ENCODE peak calls at places on chromosome 18, in five cellular contexts. K is retina; Q is activated CD8-positive, alpha-beta memory T cell treated with anti-CD3 and anti-CD28 coated beads for 1 hour; A is uterus; O is GM12892. M is an unnamed sample.
A peak's percentile ranks its signal among the peaks of the same experiment; 100 is the strongest.

GRCh38 chr18:52283927-52284326 is 56.1 kb upstream of the DCC start:
- DNase-seq in K (no peak), A (no peak), Q (no peak), O (no peak), M (no peak)

GRCh38 chr18:74616494-74616893 is 18.8 kb downstream of the ZNF407 start:
- DNase-seq in A (no peak), Q (no peak), K (no peak), O (no peak), M (no peak)

GRCh38 chr18:7688580-7688979 is 121.5 kb downstream of the PTPRM start:
- DNase-seq in K (no peak), O (no peak), Q (no peak), A (no peak), M (no peak)

GRCh38 chr18:79926306-79926705 is 25.1 kb downstream of the SLC66A2 start:
- DNase-seq in Q (no peak), K (no peak), O (no peak), A (peak; percentile 9), M (no peak)

GRCh38 chr18:58666176-58666575 is 5.1 kb upstream of the MALT1 start:
- DNase-seq in Q (no peak), A (no peak), O (no peak), K (no peak), M (no peak)

GRCh38 chr18:46756559-46757201 is at the start of gene ST8SIA5:
- DNase-seq in A (no peak), O (peak; percentile 45), K (peak; percentile 76), Q (no peak), M (no peak)

GRCh38 chr18:75362435-75362834 is 65.1 kb downstream of the SMIM21 start:
- DNase-seq in K (no peak), O (no peak), A (no peak), Q (no peak), M (no peak)

GRCh38 chr18:57853864-57854263 is 50.7 kb upstream of the ATP8B1 start:
- DNase-seq in K (no peak), Q (no peak), A (no peak), O (no peak), M (no peak)

GRCh38 chr18:22250591-22250996 is 81.2 kb downstream of the GATA6 start:
- DNase-seq in K (no peak), Q (no peak), A (no peak), O (no peak), M (no peak)

GRCh38 chr18:35478520-35479435 is 19.0 kb downstream of the INO80C start:
- DNase-seq in A (no peak), K (no peak), Q (no peak), O (no peak), M (no peak)

GRCh38 chr18:50654658-50655550 is 95.0 kb downstream of the MAPK4 start:
- DNase-seq in K (peak; percentile 44), A (no peak), Q (no peak), O (no peak), M (no peak)

GRCh38 chr18:35603528-35603927 is 22.0 kb downstream of the GALNT1 start:
- DNase-seq in A (no peak), K (no peak), O (no peak), Q (no peak), M (no peak)

GRCh38 chr18:74546751-74547530 is 12.6 kb downstream of the CNDP1 start:
- DNase-seq in K (no peak), O (no peak), A (peak; percentile 22), Q (no peak), M (no peak)

GRCh38 chr18:58639751-58640427 is 11.0 kb upstream of the ALPK2 start:
- DNase-seq in O (no peak), A (no peak), Q (no peak), K (no peak), M (no peak)